ENCODE peak calls at places on chromosome 20, in six cellular contexts. One of them, this sample, is unnamed.

GRCh38 chr20:21521596-21522478 is 8.0 kb upstream of the NKX2-2 start:
- DNase-seq in NCI-H2029: no peak
- DNase-seq in psoas muscle: no peak
- DNase-seq in CD4-positive, CD25-positive, alpha-beta regulatory T cell: no peak
- DNase-seq in pons: no peak
- DNase-seq in HuH-7: no peak
- DNase-seq in this sample: no peak

GRCh38 chr20:64166712-64167615 is 2.7 kb downstream of the MYT1 start:
- DNase-seq in NCI-H2029: no peak
- DNase-seq in psoas muscle: no peak
- DNase-seq in CD4-positive, CD25-positive, alpha-beta regulatory T cell: no peak
- DNase-seq in HuH-7: no peak
- DNase-seq in pons: no peak
- DNase-seq in this sample: no peak

GRCh38 chr20:9072741-9073310 is 3.9 kb downstream of the PLCB4 start:
- DNase-seq in psoas muscle: no peak
- DNase-seq in pons: no peak
- DNase-seq in HuH-7: no peak
- DNase-seq in NCI-H2029: no peak
- DNase-seq in CD4-positive, CD25-positive, alpha-beta regulatory T cell: no peak
- DNase-seq in this sample: peak

GRCh38 chr20:2210646-2211556 is 84.9 kb upstream of the TGM3 start:
- DNase-seq in psoas muscle: peak
- DNase-seq in pons: no peak
- DNase-seq in HuH-7: no peak
- DNase-seq in CD4-positive, CD25-positive, alpha-beta regulatory T cell: no peak
- DNase-seq in NCI-H2029: no peak
- DNase-seq in this sample: peak

GRCh38 chr20:9407805-9408421 is 106.5 kb upstream of the LAMP5 start:
- DNase-seq in NCI-H2029: no peak
- DNase-seq in pons: peak
- DNase-seq in psoas muscle: no peak
- DNase-seq in HuH-7: peak
- DNase-seq in CD4-positive, CD25-positive, alpha-beta regulatory T cell: peak
- DNase-seq in this sample: peak

GRCh38 chr20:43667341-43668132 is 623 bp downstream of the MYBL2 start:
- DNase-seq in psoas muscle: no peak
- DNase-seq in CD4-positive, CD25-positive, alpha-beta regulatory T cell: no peak
- DNase-seq in pons: no peak
- DNase-seq in HuH-7: peak
- DNase-seq in NCI-H2029: no peak
- DNase-seq in this sample: no peak

GRCh38 chr20:8434326-8434876 is 302.3 kb downstream of the PLCB1 start:
- DNase-seq in pons: no peak
- DNase-seq in CD4-positive, CD25-positive, alpha-beta regulatory T cell: no peak
- DNase-seq in psoas muscle: no peak
- DNase-seq in HuH-7: no peak
- DNase-seq in NCI-H2029: no peak
- DNase-seq in this sample: no peak

GRCh38 chr20:19370076-19371075 is 157.9 kb downstream of the SLC24A3 start:
- DNase-seq in pons: no peak
- DNase-seq in CD4-positive, CD25-positive, alpha-beta regulatory T cell: no peak
- DNase-seq in NCI-H2029: peak
- DNase-seq in psoas muscle: no peak
- DNase-seq in HuH-7: no peak
- DNase-seq in this sample: no peak

GRCh38 chr20:36098364-36098763 is 56.2 kb upstream of the EPB41L1 start:
- DNase-seq in NCI-H2029: no peak
- DNase-seq in psoas muscle: no peak
- DNase-seq in HuH-7: no peak
- DNase-seq in pons: peak
- DNase-seq in CD4-positive, CD25-positive, alpha-beta regulatory T cell: no peak
- DNase-seq in this sample: no peak

GRCh38 chr20:62405108-62405980 is 1.7 kb downstream of the CABLES2 start:
- DNase-seq in HuH-7: peak
- DNase-seq in CD4-positive, CD25-positive, alpha-beta regulatory T cell: no peak
- DNase-seq in psoas muscle: peak
- DNase-seq in NCI-H2029: no peak
- DNase-seq in pons: no peak
- DNase-seq in this sample: peak

GRCh38 chr20:39756828-39757227 is 794.7 kb downstream of the DHX35 start:
- DNase-seq in psoas muscle: no peak
- DNase-seq in HuH-7: no peak
- DNase-seq in CD4-positive, CD25-positive, alpha-beta regulatory T cell: no peak
- DNase-seq in NCI-H2029: no peak
- DNase-seq in pons: no peak
- DNase-seq in this sample: peak

GRCh38 chr20:31915491-31916280 is 36.2 kb downstream of the PDRG1 start:
- DNase-seq in pons: no peak
- DNase-seq in HuH-7: no peak
- DNase-seq in NCI-H2029: no peak
- DNase-seq in psoas muscle: no peak
- DNase-seq in CD4-positive, CD25-positive, alpha-beta regulatory T cell: no peak
- DNase-seq in this sample: no peak

GRCh38 chr20:49909499-49910339 is 5.6 kb downstream of the SPATA2 start:
- DNase-seq in pons: peak
- DNase-seq in CD4-positive, CD25-positive, alpha-beta regulatory T cell: no peak
- DNase-seq in HuH-7: peak
- DNase-seq in psoas muscle: peak
- DNase-seq in NCI-H2029: no peak
- DNase-seq in this sample: peak

GRCh38 chr20:9400371-9401025 is 113.9 kb upstream of the LAMP5 start:
- DNase-seq in CD4-positive, CD25-positive, alpha-beta regulatory T cell: no peak
- DNase-seq in pons: no peak
- DNase-seq in NCI-H2029: no peak
- DNase-seq in HuH-7: no peak
- DNase-seq in psoas muscle: no peak
- DNase-seq in this sample: no peak

GRCh38 chr20:37345339-37346231 is at the start of gene SRC:
- DNase-seq in pons: no peak
- DNase-seq in HuH-7: peak
- DNase-seq in CD4-positive, CD25-positive, alpha-beta regulatory T cell: peak
- DNase-seq in NCI-H2029: peak
- DNase-seq in psoas muscle: peak
- DNase-seq in this sample: peak

GRCh38 chr20:2729251-2729713 is 36.7 kb downstream of the EBF4 start:
- DNase-seq in HuH-7: no peak
- DNase-seq in NCI-H2029: no peak
- DNase-seq in CD4-positive, CD25-positive, alpha-beta regulatory T cell: peak
- DNase-seq in pons: no peak
- DNase-seq in psoas muscle: no peak
- DNase-seq in this sample: no peak

GRCh38 chr20:57263127-57263609 is 3.3 kb downstream of the BMP7 start:
- DNase-seq in HuH-7: no peak
- DNase-seq in pons: no peak
- DNase-seq in CD4-positive, CD25-positive, alpha-beta regulatory T cell: no peak
- DNase-seq in NCI-H2029: no peak
- DNase-seq in psoas muscle: no peak
- DNase-seq in this sample: no peak

GRCh38 chr20:36569847-36570429 is 3.5 kb upstream of the TGIF2 start:
- DNase-seq in HuH-7: no peak
- DNase-seq in NCI-H2029: no peak
- DNase-seq in pons: no peak
- DNase-seq in psoas muscle: no peak
- DNase-seq in CD4-positive, CD25-positive, alpha-beta regulatory T cell: no peak
- DNase-seq in this sample: no peak

This sample was measured in hepatocyte.